ENCODE peak calls at places on chromosomes 5 and 9, in ten cellular contexts. One of them, this sample, is unnamed.

GRCh38 chr5:176890455-176891330 is 8.5 kb downstream of the HK3 start:
- DNase-seq in NCI-H2107: no peak
- DNase-seq in EL: no peak
- DNase-seq in neural crest cell: no peak
- DNase-seq in T follicular helper cell: no peak
- DNase-seq in GM12865: no peak
- DNase-seq in effector memory CD8-positive, alpha-beta T cell: no peak
- DNase-seq in transverse colon: peak
- DNase-seq in tibial nerve: no peak
- DNase-seq in NCI-H1417: no peak
- DNase-seq in this sample: no peak

GRCh38 chr9:124849801-124850200 is 3.5 kb upstream of the WDR38 start:
- DNase-seq in NCI-H2107: no peak
- DNase-seq in EL: peak
- DNase-seq in neural crest cell: no peak
- DNase-seq in T follicular helper cell: no peak
- DNase-seq in GM12865: no peak
- DNase-seq in effector memory CD8-positive, alpha-beta T cell: no peak
- DNase-seq in transverse colon: no peak
- DNase-seq in tibial nerve: peak
- DNase-seq in NCI-H1417: no peak
- DNase-seq in this sample: no peak

GRCh38 chr5:138408023-138408422 is 30.8 kb upstream of the REEP2 start:
- DNase-seq in NCI-H2107: no peak
- DNase-seq in EL: no peak
- DNase-seq in neural crest cell: no peak
- DNase-seq in T follicular helper cell: no peak
- DNase-seq in GM12865: peak
- DNase-seq in effector memory CD8-positive, alpha-beta T cell: no peak
- DNase-seq in transverse colon: peak
- DNase-seq in tibial nerve: no peak
- DNase-seq in NCI-H1417: no peak
- DNase-seq in this sample: peak

GRCh38 chr5:124871299-124871698 is 124.9 kb upstream of the ZNF608 start:
- DNase-seq in NCI-H2107: no peak
- DNase-seq in EL: peak
- DNase-seq in neural crest cell: no peak
- DNase-seq in T follicular helper cell: no peak
- DNase-seq in GM12865: no peak
- DNase-seq in effector memory CD8-positive, alpha-beta T cell: no peak
- DNase-seq in transverse colon: no peak
- DNase-seq in tibial nerve: no peak
- DNase-seq in NCI-H1417: no peak
- DNase-seq in this sample: peak

GRCh38 chr5:85263125-85263524 is 878.4 kb upstream of the EDIL3 start:
- DNase-seq in NCI-H2107: no peak
- DNase-seq in EL: no peak
- DNase-seq in neural crest cell: no peak
- DNase-seq in T follicular helper cell: no peak
- DNase-seq in GM12865: no peak
- DNase-seq in effector memory CD8-positive, alpha-beta T cell: no peak
- DNase-seq in transverse colon: no peak
- DNase-seq in tibial nerve: no peak
- DNase-seq in NCI-H1417: no peak
- DNase-seq in this sample: no peak

GRCh38 chr5:178428341-178429155 is 161.6 kb downstream of the COL23A1 start:
- DNase-seq in NCI-H2107: no peak
- DNase-seq in EL: no peak
- DNase-seq in neural crest cell: no peak
- DNase-seq in T follicular helper cell: no peak
- DNase-seq in GM12865: no peak
- DNase-seq in effector memory CD8-positive, alpha-beta T cell: no peak
- DNase-seq in transverse colon: no peak
- DNase-seq in tibial nerve: no peak
- DNase-seq in NCI-H1417: no peak
- DNase-seq in this sample: no peak

GRCh38 chr5:5344606-5345005 is 77.9 kb upstream of the ICE1 start:
- DNase-seq in NCI-H2107: no peak
- DNase-seq in EL: no peak
- DNase-seq in neural crest cell: no peak
- DNase-seq in T follicular helper cell: no peak
- DNase-seq in GM12865: no peak
- DNase-seq in effector memory CD8-positive, alpha-beta T cell: no peak
- DNase-seq in transverse colon: no peak
- DNase-seq in tibial nerve: no peak
- DNase-seq in NCI-H1417: no peak
- DNase-seq in this sample: no peak

GRCh38 chr9:108270041-108270440 is 585.7 kb downstream of the ACTL7B start:
- DNase-seq in NCI-H2107: no peak
- DNase-seq in EL: peak
- DNase-seq in neural crest cell: no peak
- DNase-seq in T follicular helper cell: no peak
- DNase-seq in GM12865: peak
- DNase-seq in effector memory CD8-positive, alpha-beta T cell: no peak
- DNase-seq in transverse colon: no peak
- DNase-seq in tibial nerve: no peak
- DNase-seq in NCI-H1417: no peak
- DNase-seq in this sample: no peak

GRCh38 chr5:101678494-101679193 is 617.4 kb downstream of the SLCO4C1 start:
- DNase-seq in NCI-H2107: peak
- DNase-seq in EL: peak
- DNase-seq in neural crest cell: peak
- DNase-seq in T follicular helper cell: peak
- DNase-seq in GM12865: peak
- DNase-seq in effector memory CD8-positive, alpha-beta T cell: peak
- DNase-seq in transverse colon: peak
- DNase-seq in tibial nerve: peak
- DNase-seq in NCI-H1417: peak
- DNase-seq in this sample: peak

GRCh38 chr5:40675396-40676133 is 4.2 kb upstream of the PTGER4 start:
- DNase-seq in NCI-H2107: no peak
- DNase-seq in EL: no peak
- DNase-seq in neural crest cell: no peak
- DNase-seq in T follicular helper cell: no peak
- DNase-seq in GM12865: no peak
- DNase-seq in effector memory CD8-positive, alpha-beta T cell: no peak
- DNase-seq in transverse colon: no peak
- DNase-seq in tibial nerve: no peak
- DNase-seq in NCI-H1417: no peak
- DNase-seq in this sample: no peak

GRCh38 chr9:94525396-94526035 is 29.4 kb upstream of the PCAT7 start:
- DNase-seq in NCI-H2107: no peak
- DNase-seq in EL: no peak
- DNase-seq in neural crest cell: no peak
- DNase-seq in T follicular helper cell: no peak
- DNase-seq in GM12865: no peak
- DNase-seq in effector memory CD8-positive, alpha-beta T cell: no peak
- DNase-seq in transverse colon: no peak
- DNase-seq in tibial nerve: no peak
- DNase-seq in NCI-H1417: no peak
- DNase-seq in this sample: no peak

GRCh38 chr9:13688990-13689600 is 409.6 kb upstream of the MPDZ start:
- DNase-seq in NCI-H2107: no peak
- DNase-seq in EL: peak
- DNase-seq in neural crest cell: no peak
- DNase-seq in T follicular helper cell: no peak
- DNase-seq in GM12865: no peak
- DNase-seq in effector memory CD8-positive, alpha-beta T cell: no peak
- DNase-seq in transverse colon: no peak
- DNase-seq in tibial nerve: no peak
- DNase-seq in NCI-H1417: peak
- DNase-seq in this sample: no peak

GRCh38 chr9:112570731-112571167 is 84.1 kb downstream of the KIAA1958 start:
- DNase-seq in NCI-H2107: no peak
- DNase-seq in EL: no peak
- DNase-seq in neural crest cell: no peak
- DNase-seq in T follicular helper cell: no peak
- DNase-seq in GM12865: no peak
- DNase-seq in effector memory CD8-positive, alpha-beta T cell: no peak
- DNase-seq in transverse colon: peak
- DNase-seq in tibial nerve: no peak
- DNase-seq in NCI-H1417: no peak
- DNase-seq in this sample: no peak

GRCh38 chr5:5432020-5432707 is 9.7 kb downstream of the ICE1 start:
- DNase-seq in NCI-H2107: no peak
- DNase-seq in EL: peak
- DNase-seq in neural crest cell: no peak
- DNase-seq in T follicular helper cell: no peak
- DNase-seq in GM12865: no peak
- DNase-seq in effector memory CD8-positive, alpha-beta T cell: no peak
- DNase-seq in transverse colon: no peak
- DNase-seq in tibial nerve: no peak
- DNase-seq in NCI-H1417: no peak
- DNase-seq in this sample: no peak

GRCh38 chr9:108860354-108860753 is 1.7 kb upstream of the ACTL7A start:
- DNase-seq in NCI-H2107: no peak
- DNase-seq in EL: no peak
- DNase-seq in neural crest cell: no peak
- DNase-seq in T follicular helper cell: no peak
- DNase-seq in GM12865: no peak
- DNase-seq in effector memory CD8-positive, alpha-beta T cell: no peak
- DNase-seq in transverse colon: no peak
- DNase-seq in tibial nerve: no peak
- DNase-seq in NCI-H1417: no peak
- DNase-seq in this sample: no peak

GRCh38 chr9:133934512-133935221 is 57.5 kb downstream of the VAV2 start:
- DNase-seq in NCI-H2107: no peak
- DNase-seq in EL: no peak
- DNase-seq in neural crest cell: no peak
- DNase-seq in T follicular helper cell: no peak
- DNase-seq in GM12865: no peak
- DNase-seq in effector memory CD8-positive, alpha-beta T cell: no peak
- DNase-seq in transverse colon: no peak
- DNase-seq in tibial nerve: no peak
- DNase-seq in NCI-H1417: peak
- DNase-seq in this sample: no peak

GRCh38 chr5:132375957-132376356 is 6.4 kb downstream of the SLC22A5 start:
- DNase-seq in NCI-H2107: no peak
- DNase-seq in EL: no peak
- DNase-seq in neural crest cell: no peak
- DNase-seq in T follicular helper cell: no peak
- DNase-seq in GM12865: no peak
- DNase-seq in effector memory CD8-positive, alpha-beta T cell: no peak
- DNase-seq in transverse colon: no peak
- DNase-seq in tibial nerve: no peak
- DNase-seq in NCI-H1417: no peak
- DNase-seq in this sample: no peak

GRCh38 chr9:126844085-126844484 is 16.4 kb upstream of the ZBTB34 start:
- DNase-seq in NCI-H2107: no peak
- DNase-seq in EL: peak
- DNase-seq in neural crest cell: no peak
- DNase-seq in T follicular helper cell: no peak
- DNase-seq in GM12865: no peak
- DNase-seq in effector memory CD8-positive, alpha-beta T cell: no peak
- DNase-seq in transverse colon: no peak
- DNase-seq in tibial nerve: no peak
- DNase-seq in NCI-H1417: no peak
- DNase-seq in this sample: peak

GRCh38 chr9:123387686-123388085 is 31.7 kb downstream of the CRB2 start:
- DNase-seq in NCI-H2107: no peak
- DNase-seq in EL: no peak
- DNase-seq in neural crest cell: no peak
- DNase-seq in T follicular helper cell: no peak
- DNase-seq in GM12865: no peak
- DNase-seq in effector memory CD8-positive, alpha-beta T cell: no peak
- DNase-seq in transverse colon: no peak
- DNase-seq in tibial nerve: no peak
- DNase-seq in NCI-H1417: no peak
- DNase-seq in this sample: no peak

GRCh38 chr9:121763131-121763530 is 111.7 kb downstream of the DAB2IP start:
- DNase-seq in NCI-H2107: no peak
- DNase-seq in EL: no peak
- DNase-seq in neural crest cell: no peak
- DNase-seq in T follicular helper cell: no peak
- DNase-seq in GM12865: no peak
- DNase-seq in effector memory CD8-positive, alpha-beta T cell: no peak
- DNase-seq in transverse colon: no peak
- DNase-seq in tibial nerve: no peak
- DNase-seq in NCI-H1417: no peak
- DNase-seq in this sample: no peak

GRCh38 chr5:7763621-7764072 is 87.3 kb downstream of the CFAP90 start:
- DNase-seq in NCI-H2107: no peak
- DNase-seq in EL: no peak
- DNase-seq in neural crest cell: no peak
- DNase-seq in T follicular helper cell: no peak
- DNase-seq in GM12865: no peak
- DNase-seq in effector memory CD8-positive, alpha-beta T cell: no peak
- DNase-seq in transverse colon: no peak
- DNase-seq in tibial nerve: no peak
- DNase-seq in NCI-H1417: no peak
- DNase-seq in this sample: no peak

GRCh38 chr9:127293767-127294166 is 29.2 kb downstream of the GARNL3 start:
- DNase-seq in NCI-H2107: no peak
- DNase-seq in EL: no peak
- DNase-seq in neural crest cell: no peak
- DNase-seq in T follicular helper cell: no peak
- DNase-seq in GM12865: peak
- DNase-seq in effector memory CD8-positive, alpha-beta T cell: no peak
- DNase-seq in transverse colon: no peak
- DNase-seq in tibial nerve: no peak
- DNase-seq in NCI-H1417: no peak
- DNase-seq in this sample: no peak

GRCh38 chr9:137387034-137387890 is 35.7 kb downstream of the EXD3 start:
- DNase-seq in NCI-H2107: no peak
- DNase-seq in EL: no peak
- DNase-seq in neural crest cell: no peak
- DNase-seq in T follicular helper cell: peak
- DNase-seq in GM12865: peak
- DNase-seq in effector memory CD8-positive, alpha-beta T cell: peak
- DNase-seq in transverse colon: no peak
- DNase-seq in tibial nerve: no peak
- DNase-seq in NCI-H1417: peak
- DNase-seq in this sample: no peak

GRCh38 chr5:1299511-1299850 is 4.6 kb upstream of the TERT start:
- DNase-seq in NCI-H2107: no peak
- DNase-seq in EL: no peak
- DNase-seq in neural crest cell: no peak
- DNase-seq in T follicular helper cell: no peak
- DNase-seq in GM12865: no peak
- DNase-seq in effector memory CD8-positive, alpha-beta T cell: no peak
- DNase-seq in transverse colon: no peak
- DNase-seq in tibial nerve: no peak
- DNase-seq in NCI-H1417: no peak
- DNase-seq in this sample: no peak

GRCh38 chr9:78866228-78867132 is 569.6 kb downstream of the PSAT1 start:
- DNase-seq in NCI-H2107: no peak
- DNase-seq in EL: peak
- DNase-seq in neural crest cell: no peak
- DNase-seq in T follicular helper cell: no peak
- DNase-seq in GM12865: no peak
- DNase-seq in effector memory CD8-positive, alpha-beta T cell: no peak
- DNase-seq in transverse colon: no peak
- DNase-seq in tibial nerve: no peak
- DNase-seq in NCI-H1417: no peak
- DNase-seq in this sample: peak

GRCh38 chr9:81462759-81463158 is 226.6 kb downstream of the TLE1 start:
- DNase-seq in NCI-H2107: no peak
- DNase-seq in EL: peak
- DNase-seq in neural crest cell: no peak
- DNase-seq in T follicular helper cell: no peak
- DNase-seq in GM12865: no peak
- DNase-seq in effector memory CD8-positive, alpha-beta T cell: no peak
- DNase-seq in transverse colon: no peak
- DNase-seq in tibial nerve: no peak
- DNase-seq in NCI-H1417: no peak
- DNase-seq in this sample: no peak

GRCh38 chr5:128645582-128645981 is 107.5 kb upstream of the FBN2 start:
- DNase-seq in NCI-H2107: no peak
- DNase-seq in EL: peak
- DNase-seq in neural crest cell: no peak
- DNase-seq in T follicular helper cell: no peak
- DNase-seq in GM12865: no peak
- DNase-seq in effector memory CD8-positive, alpha-beta T cell: no peak
- DNase-seq in transverse colon: no peak
- DNase-seq in tibial nerve: no peak
- DNase-seq in NCI-H1417: no peak
- DNase-seq in this sample: no peak

GRCh38 chr5:134824681-134825080 is 21.1 kb upstream of the C5orf24 start:
- DNase-seq in NCI-H2107: no peak
- DNase-seq in EL: no peak
- DNase-seq in neural crest cell: no peak
- DNase-seq in T follicular helper cell: no peak
- DNase-seq in GM12865: no peak
- DNase-seq in effector memory CD8-positive, alpha-beta T cell: no peak
- DNase-seq in transverse colon: no peak
- DNase-seq in tibial nerve: no peak
- DNase-seq in NCI-H1417: no peak
- DNase-seq in this sample: no peak